ENCODE peak calls at places on chromosomes 6 and 20, in five cellular contexts. X is sigmoid colon, A is breast epithelium, M is esophagus muscularis mucosa, Y is spleen. Z is an unnamed sample.

GRCh38 chr6:158648682-158649131 is 1.1 kb upstream of the SYTL3 start:
- DNase-seq in X (peak), Y (no peak), A (no peak), M (peak), Z (no peak)

GRCh38 chr6:159594750-159595117 is 98.3 kb downstream of the SOD2 start:
- DNase-seq in X (no peak), M (no peak), Y (no peak), A (no peak), Z (no peak)

GRCh38 chr6:109896333-109896732 is 81.8 kb upstream of the GPR6 start:
- DNase-seq in A (no peak), M (no peak), Y (no peak), X (no peak), Z (no peak)

GRCh38 chr6:145704153-145704781 is 31.1 kb downstream of the EPM2A start:
- DNase-seq in X (no peak), A (no peak), M (no peak), Y (no peak), Z (no peak)

GRCh38 chr6:41624621-41625365 is 13.5 kb upstream of the MDFI start:
- DNase-seq in A (no peak), Y (no peak), X (no peak), M (no peak), Z (no peak)

GRCh38 chr20:46055269-46055668 is 26.3 kb downstream of the SLC12A5 start:
- DNase-seq in X (peak), Y (no peak), A (no peak), M (no peak), Z (no peak)

GRCh38 chr6:7970616-7971015 is 60.0 kb upstream of the TXNDC5 start:
- DNase-seq in X (no peak), A (no peak), M (no peak), Y (no peak), Z (no peak)

GRCh38 chr6:79666633-79667032 is 35.5 kb downstream of the SH3BGRL2 start:
- DNase-seq in Y (no peak), X (no peak), A (no peak), M (no peak), Z (no peak)

GRCh38 chr6:158464483-158464882 is 95.4 kb upstream of the TMEM181 start:
- DNase-seq in X (no peak), A (no peak), M (no peak), Y (no peak), Z (no peak)

GRCh38 chr6:165611294-165611693 is 51.7 kb downstream of the PDE10A start:
- DNase-seq in A (no peak), Y (no peak), M (peak), X (no peak), Z (no peak)

GRCh38 chr6:86355271-86355670 is 582.1 kb upstream of the HTR1E start:
- DNase-seq in M (peak), X (no peak), A (no peak), Y (no peak), Z (no peak)

GRCh38 chr6:26342106-26342999 is 22.6 kb upstream of the BTN3A2 start:
- DNase-seq in Y (no peak), A (no peak), X (no peak), M (no peak), Z (no peak)

GRCh38 chr6:117167520-117168271 is 97.7 kb upstream of the VGLL2 start:
- DNase-seq in Y (no peak), A (no peak), M (no peak), X (no peak), Z (no peak)

GRCh38 chr20:8082025-8082424 is 50.0 kb upstream of the PLCB1 start:
- DNase-seq in X (no peak), Y (no peak), A (no peak), M (no peak), Z (no peak)

GRCh38 chr6:157434349-157435016 is 53.5 kb downstream of the ZDHHC14 start:
- DNase-seq in A (peak), Y (no peak), M (no peak), X (no peak), Z (no peak)

GRCh38 chr6:90938116-90938515 is 351.2 kb upstream of the MAP3K7 start:
- DNase-seq in Y (no peak), X (no peak), M (no peak), A (no peak), Z (no peak)

GRCh38 chr20:2771631-2772080 is 28.8 kb downstream of the CPXM1 start:
- DNase-seq in Y (no peak), M (no peak), X (no peak), A (no peak), Z (no peak)

GRCh38 chr6:41602864-41603608 is 35.2 kb upstream of the MDFI start:
- DNase-seq in X (peak), M (no peak), A (peak), Y (peak), Z (no peak)

GRCh38 chr6:113281014-113281810 is 575.9 kb upstream of the MARCKS start:
- DNase-seq in M (no peak), Y (no peak), X (no peak), A (no peak), Z (no peak)

GRCh38 chr6:5997420-5998093 is 9.2 kb downstream of the NRN1 start:
- DNase-seq in X (no peak), M (no peak), Y (peak), A (no peak), Z (no peak)

GRCh38 chr20:50848341-50848808 is 53.5 kb downstream of the BCAS4 start:
- DNase-seq in M (no peak), X (peak), Y (no peak), A (no peak), Z (no peak)

GRCh38 chr6:144248003-144248402 is 37.1 kb upstream of the UTRN start:
- DNase-seq in M (no peak), X (no peak), A (no peak), Y (no peak), Z (no peak)

GRCh38 chr6:110207652-110208051 is 27.4 kb downstream of the CDC40 start:
- DNase-seq in X (no peak), Y (no peak), M (no peak), A (no peak), Z (no peak)

DNA sequence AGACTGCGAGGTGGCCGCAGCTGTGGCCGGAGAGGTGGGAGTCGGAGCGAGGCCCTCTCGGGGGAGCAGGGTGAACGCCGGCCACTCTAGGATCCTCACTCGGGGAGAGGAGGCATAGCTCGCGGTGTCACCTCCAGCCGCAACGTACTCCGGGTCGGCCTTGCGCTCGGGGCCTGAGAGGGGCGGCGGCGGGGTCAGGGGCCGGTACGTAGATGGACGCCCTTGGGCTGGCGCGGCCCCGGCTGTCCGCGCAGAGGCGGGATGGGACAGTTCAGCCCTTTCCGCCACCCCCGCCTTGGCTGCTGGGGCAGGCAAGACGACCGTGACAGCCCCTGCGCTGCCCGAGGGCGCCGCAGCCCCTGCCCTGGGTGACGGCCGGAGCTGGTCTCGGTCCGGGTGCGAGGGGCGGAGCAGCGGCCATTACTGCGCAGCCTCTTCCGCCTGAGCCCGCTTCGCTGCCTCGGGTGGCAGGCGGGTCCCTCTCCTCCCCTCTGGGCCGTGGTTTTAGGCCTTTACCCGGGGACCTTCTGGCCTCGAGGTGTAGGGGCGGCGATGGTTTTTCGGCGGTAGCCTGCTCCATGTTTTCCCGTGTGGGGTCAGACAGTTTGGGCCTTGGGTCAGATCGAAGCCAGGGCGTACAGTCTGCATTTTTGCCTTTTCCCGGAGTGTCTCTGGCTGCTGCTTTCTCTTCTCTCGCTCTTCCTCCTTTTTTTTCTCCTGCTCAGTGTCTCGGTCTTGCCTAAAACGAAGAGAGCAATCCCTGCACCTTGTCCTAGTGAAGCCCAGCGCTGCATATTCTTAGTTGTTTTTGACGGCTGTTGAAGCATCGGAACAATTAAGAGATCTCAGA is 453 bp downstream of the RNF146 start:
- DNase-seq in X (peak), M (no peak), Y (peak), A (peak), Z (no peak)
- TF ChIP-seq POLR2A in X (peak), M (peak), Y (peak), A (peak), Z (peak)

GRCh38 chr6:43172127-43173007 is 1.3 kb downstream of the SRF start:
- DNase-seq in Y (peak), X (peak), A (peak), M (no peak), Z (no peak)

GRCh38 chr6:43173496-43174262 is 2.6 kb downstream of the SRF start:
- DNase-seq in A (no peak), X (peak), M (no peak), Y (no peak), Z (no peak)

GRCh38 chr6:43174263-43175112 is 3.4 kb downstream of the SRF start:
- DNase-seq in M (peak), Y (peak), A (peak), X (peak), Z (peak)

GRCh38 chr6:43170452-43171283 is at the start of gene SRF:
- DNase-seq in X (peak), M (peak), Y (peak), A (peak), Z (peak)

GRCh38 chr6:43171284-43172126 is 436 bp downstream of the SRF start:
- DNase-seq in M (no peak), X (no peak), A (no peak), Y (no peak), Z (no peak)
- TF ChIP-seq CTCF in M (peak), X (no peak), A (no peak), Y (peak), Z (no peak)

GRCh38 chr6:14118091-14118439 is 493 bp downstream of the CD83 start:
- DNase-seq in M (no peak), Y (no peak), X (no peak), A (no peak), Z (no peak)
- TF ChIP-seq POLR2AphosphoS5 in M (no peak), Y (no peak), X (no peak), A (no peak), Z (no peak)

DNA sequence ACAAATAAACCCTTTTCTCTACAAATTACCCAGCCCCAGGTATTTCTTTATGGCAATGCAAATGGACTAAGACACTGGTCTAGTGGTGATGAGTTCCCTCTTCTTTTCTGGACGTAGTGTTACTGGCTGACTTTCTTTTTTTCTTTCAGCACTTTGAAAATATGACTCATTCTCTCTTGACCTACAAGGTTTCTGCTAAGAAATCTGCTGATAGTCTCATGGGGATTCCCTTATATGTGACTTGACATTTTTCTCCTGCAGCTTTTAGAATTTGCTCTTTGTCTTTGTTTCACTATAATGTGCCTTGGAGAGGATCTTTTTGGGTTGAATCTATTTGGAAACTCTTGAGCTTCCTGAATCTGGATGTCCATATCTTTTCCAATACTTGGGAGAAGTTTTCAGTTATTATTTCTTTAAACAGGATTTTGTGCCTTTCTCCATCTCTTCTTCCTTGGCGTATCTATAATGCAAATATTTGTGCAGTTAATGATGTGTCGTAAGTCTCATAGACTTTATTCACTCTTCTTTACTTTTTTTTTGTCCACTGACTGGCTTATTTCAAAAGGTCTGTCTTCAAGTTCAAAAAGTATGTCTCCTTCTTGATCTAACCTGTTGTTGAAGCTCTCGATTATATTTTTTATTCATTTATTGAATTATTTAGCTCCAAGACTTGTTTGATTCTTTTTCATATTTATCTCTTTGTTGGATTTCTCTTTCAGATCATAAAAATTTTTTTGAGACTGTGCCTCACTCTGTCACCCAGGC is 42.2 kb upstream of the TPD52L1 start:
- DNase-seq in M (no peak), X (no peak), A (no peak), Y (no peak), Z (no peak)
- TF ChIP-seq POLR2A in M (no peak), X (no peak), A (no peak), Y (no peak), Z (no peak)

GRCh38 chr6:37100740-37101139 is 69.2 kb upstream of the PIM1 start:
- DNase-seq in X (no peak), M (no peak), Y (no peak), A (no peak), Z (no peak)
- TF ChIP-seq CTCF in X (no peak), M (no peak), Y (no peak), A (no peak), Z (no peak)

DNA sequence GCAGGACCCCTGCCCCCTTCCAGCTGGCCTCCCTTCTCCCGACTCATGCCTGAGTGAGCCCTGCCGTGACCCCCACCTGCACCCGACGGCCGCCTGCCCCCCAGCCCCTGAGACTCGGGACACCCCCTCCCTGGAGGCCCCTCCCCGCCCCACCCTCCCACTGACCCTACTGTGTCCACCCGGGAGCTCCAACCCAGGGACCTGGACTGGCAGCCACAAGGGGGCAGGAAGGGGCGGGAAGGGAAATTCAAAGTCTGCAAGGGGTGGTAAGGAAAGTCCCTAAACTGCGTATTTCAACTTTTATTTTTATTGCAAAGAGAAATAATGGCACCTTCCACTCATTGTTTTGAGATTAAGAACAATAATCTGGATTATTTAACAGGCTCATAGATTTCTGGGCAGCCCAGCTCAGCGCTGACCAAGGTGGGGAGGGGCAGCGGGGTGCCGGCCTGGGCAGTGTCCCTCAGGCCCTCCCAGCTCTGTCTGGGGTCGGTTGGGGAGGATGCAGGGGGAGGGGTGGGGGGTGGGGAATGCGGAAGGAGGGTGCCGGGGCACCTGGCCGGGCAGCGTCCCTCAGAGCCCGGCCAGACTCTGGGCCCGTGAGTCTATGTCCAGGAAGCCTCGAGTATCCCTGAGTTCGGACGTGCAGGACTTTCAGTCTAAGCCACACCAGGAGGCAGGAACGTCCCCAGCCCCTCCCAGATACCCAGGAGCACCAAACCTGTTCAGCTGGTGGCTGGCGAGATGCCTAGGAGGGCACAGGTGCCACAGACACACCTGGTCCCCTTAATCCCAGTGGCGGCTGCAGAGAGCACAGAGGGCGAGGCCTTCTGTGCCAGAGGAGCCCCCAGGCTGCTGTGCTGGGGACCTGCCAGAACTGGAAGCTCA is 1.3 kb upstream of the PTK6 start:
- DNase-seq in M (no peak), A (peak), Y (no peak), X (no peak), Z (no peak)
- TF ChIP-seq POLR2AphosphoS5 in M (no peak), A (no peak), Y (no peak), X (no peak), Z (no peak)

GRCh38 chr20:34525709-34526416 is 9.6 kb downstream of the DYNLRB1 start:
- DNase-seq in Y (no peak), A (peak), X (peak), M (peak), Z (peak)
- TF ChIP-seq POLR2A in Y (no peak), A (no peak), X (no peak), M (no peak), Z (no peak)

DNA sequence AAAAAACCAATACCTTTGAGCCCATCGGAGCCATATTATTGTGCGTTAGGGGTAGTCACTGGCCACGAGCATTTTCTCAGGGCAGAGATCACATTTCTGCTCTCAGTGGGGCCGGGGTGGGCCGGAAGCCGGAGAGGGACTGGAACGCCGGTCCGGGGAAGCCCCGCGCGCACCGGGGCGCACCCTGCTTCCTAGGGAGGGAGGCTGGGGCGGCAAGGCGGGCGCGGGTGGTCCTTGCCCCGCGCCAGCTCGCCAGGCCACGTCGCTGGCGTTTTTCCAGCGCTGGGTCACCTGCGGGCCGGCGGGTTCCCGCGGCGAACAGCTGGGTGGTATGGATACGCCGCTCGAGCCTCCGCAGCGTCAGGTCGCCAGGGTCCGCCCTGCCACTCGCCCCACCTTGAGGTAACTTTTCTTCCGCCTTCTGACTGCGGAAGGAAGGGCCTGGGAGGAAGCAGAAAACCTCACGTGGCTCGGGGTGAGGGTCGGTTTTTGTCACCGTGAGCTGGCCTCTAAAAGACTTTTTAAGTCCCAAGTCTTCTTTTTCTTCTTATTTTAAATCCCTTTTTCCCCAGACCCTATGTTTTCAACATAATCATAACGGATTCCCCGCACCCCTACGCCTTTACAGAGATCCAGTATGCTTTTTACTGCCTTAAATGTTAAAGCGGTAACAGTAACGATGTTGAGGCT is 2.7 kb upstream of the EEF1A1 start:
- DNase-seq in M (no peak), X (peak), Y (peak), A (peak), Z (no peak)
- TF ChIP-seq CTCF in M (no peak), X (no peak), Y (no peak), A (no peak), Z (no peak)

GRCh38 chr6:148457137-148457842 is 114.7 kb downstream of the SASH1 start:
- DNase-seq in A (no peak), X (no peak), M (no peak), Y (no peak), Z (no peak)
- TF ChIP-seq POLR2AphosphoS5 in A (no peak), X (no peak), M (no peak), Y (no peak), Z (no peak)